ENCODE peak calls at places on chromosomes 7 and 10, in ten cellular contexts. J, G, Y, W, A, L, Q, C, R and M are unnamed samples.

GRCh38 chr7:45564485-45564884 is 9.7 kb upstream of the ADCY1 start:
- DNase-seq in J (no peak), G (no peak), Y (no peak), W (no peak), A (no peak), L (no peak), Q (no peak), C (no peak), R (no peak), M (no peak)

GRCh38 chr7:55066938-55067337 is 48.1 kb downstream of the EGFR start:
- DNase-seq in J (no peak), G (no peak), Y (no peak), W (no peak), A (no peak), L (no peak), Q (no peak), C (no peak), R (no peak), M (no peak)

GRCh38 chr10:16116404-16117304 is 256.3 kb upstream of the MINDY3 start:
- DNase-seq in J (peak), G (no peak), Y (no peak), W (peak), A (no peak), L (peak), Q (no peak), C (peak), R (no peak), M (peak)

GRCh38 chr10:116765549-116766162 is 23.3 kb upstream of the HSPA12A start:
- DNase-seq in J (peak), G (no peak), Y (no peak), W (peak), A (no peak), L (no peak), Q (no peak), C (no peak), R (no peak), M (peak)

GRCh38 chr7:87627634-87627994 is 584 bp upstream of the RUNDC3B start:
- DNase-seq in J (no peak), G (no peak), Y (no peak), W (peak), A (no peak), L (peak), Q (no peak), C (no peak), R (no peak), M (no peak)

GRCh38 chr7:2719007-2719406 is 31.0 kb downstream of the AMZ1 start:
- DNase-seq in J (no peak), G (no peak), Y (no peak), W (peak), A (peak), L (no peak), Q (no peak), C (peak), R (no peak), M (peak)

GRCh38 chr10:101092742-101093386 is 31.1 kb downstream of the KAZALD1 start:
- DNase-seq in J (no peak), G (no peak), Y (no peak), W (no peak), A (no peak), L (no peak), Q (no peak), C (no peak), R (no peak), M (no peak)

GRCh38 chr10:131242007-131242406 is 69.5 kb downstream of the TCERG1L start:
- DNase-seq in J (no peak), G (no peak), Y (no peak), W (peak), A (no peak), L (no peak), Q (no peak), C (no peak), R (no peak), M (no peak)

GRCh38 chr7:585229-585711 is 65.6 kb upstream of the PDGFA start:
- DNase-seq in J (no peak), G (no peak), Y (no peak), W (no peak), A (no peak), L (peak), Q (no peak), C (no peak), R (no peak), M (peak)

GRCh38 chr7:12062062-12062461 is 149.0 kb upstream of the TMEM106B start:
- DNase-seq in J (no peak), G (no peak), Y (no peak), W (no peak), A (no peak), L (peak), Q (no peak), C (peak), R (no peak), M (peak)
- TF ChIP-seq CTCF in J (peak), G (peak), Y (peak), W (no peak), A (no peak), L (peak), Q (peak), C (peak), R (peak), M (peak)

GRCh38 chr10:52965938-52966401 is 193.4 kb upstream of the MBL2 start:
- DNase-seq in J (no peak), G (no peak), Y (no peak), W (no peak), A (no peak), L (no peak), Q (no peak), C (no peak), R (no peak), M (no peak)
- TF ChIP-seq CTCF in J (no peak), G (no peak), Y (no peak), W (no peak), A (no peak), L (no peak), Q (no peak), C (no peak), R (no peak), M (no peak)

DNA sequence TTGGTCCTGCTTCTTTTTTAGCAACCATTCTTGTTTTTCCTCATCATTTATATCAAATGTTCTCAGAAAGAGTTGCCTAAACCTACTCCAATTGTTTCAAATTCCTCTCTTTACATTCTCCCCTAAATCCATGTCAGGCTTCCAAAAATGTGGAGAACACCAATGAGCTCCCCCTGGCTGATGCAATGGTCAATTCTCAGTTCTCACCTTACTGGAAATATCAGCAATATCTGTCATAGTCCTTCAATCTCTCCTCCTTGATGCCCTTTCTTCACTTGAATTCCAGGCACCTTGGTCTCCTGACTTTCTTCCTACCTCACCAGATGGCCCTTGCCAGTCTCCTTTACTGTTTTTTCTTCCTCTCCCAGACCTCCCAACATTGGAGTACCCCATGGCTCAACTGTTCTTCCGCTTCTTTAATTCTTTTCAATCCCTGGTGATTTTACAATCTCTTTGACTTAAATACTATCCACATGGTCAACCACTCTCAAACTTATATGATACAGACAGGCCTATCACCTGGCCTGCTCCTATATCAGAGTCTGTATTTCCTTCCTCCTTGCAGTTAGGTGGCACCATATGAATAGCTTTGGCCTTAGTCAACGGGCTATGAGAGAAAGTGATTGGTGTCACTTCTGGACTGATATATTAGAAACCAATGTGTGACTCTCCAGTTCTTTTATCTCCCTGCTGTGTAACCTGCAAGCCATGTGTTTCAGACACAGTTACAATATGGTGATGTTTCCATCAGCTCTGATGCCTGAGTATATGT is 47.4 kb upstream of the CAV2 start:
- DNase-seq in J (no peak), G (no peak), Y (no peak), W (no peak), A (no peak), L (no peak), Q (no peak), C (no peak), R (no peak), M (no peak)
- TF ChIP-seq CTCF in J (no peak), G (no peak), Y (no peak), W (no peak), A (no peak), L (no peak), Q (no peak), C (no peak), R (no peak), M (no peak)

GRCh38 chr10:120039826-120040225 is 147.3 kb downstream of the SEC23IP start:
- DNase-seq in J (no peak), G (no peak), Y (no peak), W (no peak), A (no peak), L (no peak), Q (no peak), C (no peak), R (no peak), M (no peak)

GRCh38 chr10:120042705-120043104 is 150.2 kb downstream of the SEC23IP start:
- DNase-seq in J (no peak), G (no peak), Y (no peak), W (no peak), A (no peak), L (no peak), Q (no peak), C (no peak), R (no peak), M (no peak)

GRCh38 chr10:120039066-120039465 is 146.5 kb downstream of the SEC23IP start:
- DNase-seq in J (no peak), G (no peak), Y (no peak), W (no peak), A (no peak), L (no peak), Q (no peak), C (no peak), R (no peak), M (no peak)

GRCh38 chr10:120041807-120042545 is 149.4 kb downstream of the SEC23IP start:
- DNase-seq in J (no peak), G (no peak), Y (no peak), W (no peak), A (no peak), L (no peak), Q (no peak), C (no peak), R (no peak), M (no peak)
- TF ChIP-seq CTCF in J (no peak), G (no peak), Y (no peak), W (no peak), A (no peak), L (no peak), Q (no peak), C (no peak), R (no peak), M (no peak)